ENCODE peak calls at places on chromosomes 7 and 10, in seven cellular contexts. P is stimulated activated CD4-positive, alpha-beta T cell treated with anti-CD3 and anti-CD28 coated beads, Interleukin-2, amount 100 ng/mL, for 48 hours; R is activated gamma-delta T cell; F is left cardiac atrium; T is brain pericyte; N is heart right ventricle; M is AG10803. D is an unnamed sample.

GRCh38 chr7:149776305-149776704 is 2.9 kb upstream of the ZNF467 start:
- DNase-seq in P (no peak), R (no peak), F (peak), T (no peak), N (peak), M (no peak), D (no peak)

GRCh38 chr10:26489081-26489480 is 50.9 kb downstream of the APBB1IP start:
- DNase-seq in P (no peak), R (no peak), F (no peak), T (no peak), N (no peak), M (no peak), D (no peak)

GRCh38 chr10:90138844-90139243 is 437.5 kb downstream of the KIF20B start:
- DNase-seq in P (no peak), R (no peak), F (no peak), T (no peak), N (no peak), M (no peak), D (no peak)

GRCh38 chr7:13830604-13830915 is 158.9 kb downstream of the ETV1 start:
- DNase-seq in P (no peak), R (no peak), F (no peak), T (no peak), N (no peak), M (no peak), D (no peak)

GRCh38 chr7:139702313-139702731 is 75.5 kb downstream of the HIPK2 start:
- DNase-seq in P (no peak), R (no peak), F (no peak), T (no peak), N (no peak), M (no peak), D (no peak)

GRCh38 chr10:33303988-33304387 is 30.5 kb downstream of the NRP1 start:
- DNase-seq in P (no peak), R (no peak), F (no peak), T (no peak), N (no peak), M (peak), D (no peak)

GRCh38 chr10:118754132-118754555 is 626 bp downstream of the CACUL1 start:
- DNase-seq in P (peak), R (no peak), F (no peak), T (no peak), N (peak), M (peak), D (peak)

GRCh38 chr10:113348694-113349093 is 204.2 kb upstream of the HABP2 start:
- DNase-seq in P (no peak), R (no peak), F (no peak), T (no peak), N (no peak), M (no peak), D (no peak)

GRCh38 chr7:146053492-146053891 is 63.1 kb upstream of the CNTNAP2 start:
- DNase-seq in P (no peak), R (no peak), F (no peak), T (no peak), N (no peak), M (no peak), D (no peak)

GRCh38 chr7:150972094-150972493 is 6.0 kb downstream of the KCNH2 start:
- DNase-seq in P (no peak), R (no peak), F (peak), T (no peak), N (peak), M (no peak), D (peak)

GRCh38 chr7:139416405-139416804 is 56.7 kb downstream of the LUC7L2 start:
- DNase-seq in P (no peak), R (no peak), F (no peak), T (no peak), N (no peak), M (no peak), D (no peak)

GRCh38 chr7:40437936-40438634 is 303.3 kb downstream of the SUGCT start:
- DNase-seq in P (no peak), R (no peak), F (no peak), T (no peak), N (no peak), M (no peak), D (no peak)

GRCh38 chr10:31099664-31100063 is 68.0 kb upstream of the ZNF438 start:
- DNase-seq in P (peak), R (no peak), F (no peak), T (no peak), N (no peak), M (no peak), D (no peak)

GRCh38 chr7:151206914-151207313 is 3.4 kb downstream of the H2BK1 start:
- DNase-seq in P (no peak), R (no peak), F (no peak), T (no peak), N (no peak), M (no peak), D (no peak)

GRCh38 chr10:117248700-117249465 is 8.0 kb downstream of the SLC18A2 start:
- DNase-seq in P (no peak), R (no peak), F (no peak), T (no peak), N (no peak), M (peak), D (no peak)

GRCh38 chr7:4663239-4663638 is 18.9 kb upstream of the FOXK1 start:
- DNase-seq in P (no peak), R (no peak), F (no peak), T (no peak), N (no peak), M (no peak), D (no peak)

GRCh38 chr10:5890519-5890878 is 456 bp downstream of the FBH1 start:
- DNase-seq in P (peak), R (no peak), F (peak), T (no peak), N (peak), M (peak), D (no peak)

GRCh38 chr7:6376820-6377219 is 70.9 kb downstream of the DAGLB start:
- DNase-seq in P (no peak), R (no peak), F (no peak), T (no peak), N (no peak), M (no peak), D (no peak)

GRCh38 chr10:94403034-94403822 is 887 bp downstream of the TBC1D12 start:
- DNase-seq in P (peak), R (no peak), F (peak), T (no peak), N (peak), M (peak), D (peak)